ENCODE peak calls at places on chromosome X, in eight cellular contexts. Y is cardiac fibroblast; H is RPMI8226; X is GM19239; F is ACHN; D is activated T-cell treated with anti-CD3 and anti-CD28 coated beads, Interleukin-2, amount 50 U/mL, for 72 hours; L is non-pigmented ciliary epithelial cell; P is fibroblast of mammary gland. R is an unnamed sample.

GRCh38 chrX:111568356-111568755 is 56.9 kb downstream of the SERTM2 start:
- DNase-seq in Y (peak; percentile 7), H (peak; percentile 9), X (no peak), F (peak; percentile 10), D (no peak), L (no peak), P (peak; percentile 15), R (peak; percentile 4)

GRCh38 chrX:43386872-43387271 is 269.2 kb upstream of the MAOA start:
- DNase-seq in Y (no peak), H (no peak), X (no peak), F (no peak), D (peak; percentile 2), L (no peak), P (no peak), R (no peak)

GRCh38 chrX:154649864-154650510 is 3.4 kb downstream of the CTAG2 start:
- DNase-seq in Y (no peak), H (no peak), X (no peak), F (no peak), D (no peak), L (no peak), P (no peak), R (no peak)

GRCh38 chrX:154399527-154400368 is 1.6 kb downstream of the RPL10 start:
- DNase-seq in Y (peak; percentile 10), H (no peak), X (no peak), F (no peak), D (no peak), L (no peak), P (no peak), R (no peak)

GRCh38 chrX:121062289-121062688 is 14.9 kb downstream of the GLUD2 start:
- DNase-seq in Y (no peak), H (no peak), X (no peak), F (no peak), D (no peak), L (no peak), P (no peak), R (no peak)

GRCh38 chrX:20421697-20422096 is 155.0 kb upstream of the RPS6KA3 start:
- DNase-seq in Y (no peak), H (no peak), X (no peak), F (no peak), D (no peak), L (no peak), P (no peak), R (no peak)

GRCh38 chrX:27251369-27251768 is 211.8 kb downstream of the PPP4R3C start:
- DNase-seq in Y (no peak), H (no peak), X (no peak), F (no peak), D (no peak), L (no peak), P (no peak), R (no peak)

GRCh38 chrX:98422530-98422929 is 1538.8 kb downstream of the RPA4 start:
- DNase-seq in Y (no peak), H (no peak), X (no peak), F (no peak), D (no peak), L (no peak), P (no peak), R (no peak)

GRCh38 chrX:19846995-19847790 is 40.2 kb downstream of the SH3KBP1 start:
- DNase-seq in Y (peak; percentile 77), H (no peak), X (no peak), F (peak; percentile 48), D (peak; percentile 46), L (peak; percentile 40), P (peak; percentile 87), R (peak; percentile 87)

GRCh38 chrX:154712781-154713391 is 38.0 kb downstream of the GAB3 start:
- DNase-seq in Y (peak; percentile 59), H (no peak), X (peak; percentile 19), F (peak; percentile 31), D (peak; percentile 45), L (no peak), P (peak; percentile 78), R (peak; percentile 82)

GRCh38 chrX:118117069-118117405 is 427 bp upstream of the KLHL13 start:
- DNase-seq in Y (peak; percentile 2), H (no peak), X (no peak), F (no peak), D (peak; percentile 7), L (no peak), P (no peak), R (no peak)

GRCh38 chrX:43627669-43628068 is 28.4 kb upstream of the MAOA start:
- DNase-seq in Y (no peak), H (no peak), X (no peak), F (no peak), D (no peak), L (no peak), P (no peak), R (no peak)

GRCh38 chrX:40109288-40110008 is 11.7 kb upstream of the BCOR start:
- DNase-seq in Y (peak; percentile 72), H (peak; percentile 86), X (no peak), F (peak; percentile 36), D (no peak), L (no peak), P (peak; percentile 53), R (peak; percentile 59)

GRCh38 chrX:10119399-10119990 is 37.3 kb upstream of the CLCN4 start:
- DNase-seq in Y (peak; percentile 88), H (peak; percentile 74), X (no peak), F (peak; percentile 65), D (peak; percentile 67), L (peak; percentile 44), P (peak; percentile 92), R (peak; percentile 76)

GRCh38 chrX:53094584-53094908 is 604 bp downstream of the KANTR start:
- DNase-seq in Y (no peak), H (no peak), X (no peak), F (no peak), D (no peak), L (no peak), P (no peak), R (no peak)

GRCh38 chrX:87265518-87265917 is 252.1 kb upstream of the KLHL4 start:
- DNase-seq in Y (no peak), H (no peak), X (no peak), F (no peak), D (no peak), L (no peak), P (no peak), R (no peak)

GRCh38 chrX:154384284-154384892 is 5.3 kb downstream of the EMD start:
- DNase-seq in Y (peak; percentile 43), H (no peak), X (no peak), F (no peak), D (no peak), L (no peak), P (peak; percentile 33), R (no peak)

GRCh38 chrX:155056877-155057792 is 13.8 kb downstream of the CMC4 start:
- DNase-seq in Y (peak; percentile 85), H (peak; percentile 41), X (peak; percentile 2), F (peak; percentile 57), D (peak; percentile 34), L (peak; percentile 15), P (peak; percentile 78), R (peak; percentile 63)

GRCh38 chrX:132984058-132984650 is 25.7 kb upstream of the HS6ST2 start:
- DNase-seq in Y (no peak), H (no peak), X (no peak), F (no peak), D (no peak), L (no peak), P (no peak), R (no peak)

GRCh38 chrX:16479206-16479869 is 170.6 kb upstream of the S100G start:
- DNase-seq in Y (peak; percentile 6), H (no peak), X (no peak), F (peak; percentile 25), D (peak; percentile 12), L (no peak), P (peak; percentile 86), R (peak; percentile 77)